ENCODE peak calls at places on chromosomes 2 and 18, in nine cellular contexts. U, W, R, M, L, V, Z, S and N are unnamed samples.

GRCh38 chr18:11992096-11992785 is 10.9 kb downstream of the IMPA2 start:
- DNase-seq in U (no peak), W (no peak), R (no peak), M (peak), L (no peak), V (no peak), Z (no peak), S (no peak), N (no peak)

GRCh38 chr18:58402247-58402646 is 226.6 kb downstream of the ALPK2 start:
- DNase-seq in U (peak), W (peak), R (no peak), M (peak), L (no peak), V (no peak), Z (no peak), S (no peak), N (peak)

GRCh38 chr2:221467610-221468009 is 104.5 kb downstream of the EPHA4 start:
- DNase-seq in U (peak), W (peak), R (no peak), M (no peak), L (no peak), V (no peak), Z (no peak), S (peak), N (no peak)

GRCh38 chr2:163607630-163608029 is 128.2 kb downstream of the FIGN start:
- DNase-seq in U (no peak), W (no peak), R (no peak), M (no peak), L (no peak), V (no peak), Z (no peak), S (no peak), N (no peak)

GRCh38 chr18:26863122-26863879 is 2.2 kb downstream of the AQP4 start:
- DNase-seq in U (no peak), W (peak), R (no peak), M (peak), L (no peak), V (no peak), Z (no peak), S (peak), N (peak)

GRCh38 chr2:238426568-238427434 is at the start of gene ASB1:
- DNase-seq in U (peak), W (peak), R (peak), M (peak), L (peak), V (peak), Z (peak), S (peak), N (peak)

GRCh38 chr2:144378551-144378950 is 141.4 kb downstream of the ZEB2 start:
- DNase-seq in U (no peak), W (no peak), R (no peak), M (no peak), L (no peak), V (no peak), Z (no peak), S (no peak), N (no peak)

GRCh38 chr18:54604211-54604610 is 13.2 kb downstream of the DYNAP start:
- DNase-seq in U (no peak), W (no peak), R (no peak), M (no peak), L (no peak), V (no peak), Z (no peak), S (no peak), N (no peak)

GRCh38 chr2:66239655-66240054 is 195.3 kb upstream of the MEIS1 start:
- DNase-seq in U (no peak), W (no peak), R (no peak), M (no peak), L (no peak), V (no peak), Z (no peak), S (no peak), N (no peak)

GRCh38 chr2:240392084-240392947 is 43.1 kb upstream of the GPC1 start:
- DNase-seq in U (no peak), W (no peak), R (no peak), M (peak), L (no peak), V (no peak), Z (no peak), S (no peak), N (no peak)

GRCh38 chr2:149401007-149401406 is 70.6 kb downstream of the LYPD6 start:
- DNase-seq in U (no peak), W (no peak), R (no peak), M (no peak), L (no peak), V (no peak), Z (no peak), S (no peak), N (no peak)

GRCh38 chr2:43115884-43116283 is 110.5 kb downstream of the ZFP36L2 start:
- DNase-seq in U (no peak), W (no peak), R (no peak), M (no peak), L (no peak), V (no peak), Z (no peak), S (no peak), N (no peak)

GRCh38 chr2:141911485-141912066 is 219.2 kb downstream of the LRP1B start:
- DNase-seq in U (peak), W (peak), R (no peak), M (peak), L (no peak), V (no peak), Z (no peak), S (no peak), N (no peak)